ENCODE peak calls at places on chromosome 18, in nine cellular contexts. M is right cardiac atrium; H is CD8-positive, alpha-beta memory T cell; U is PC-3; F is fibroblast of pulmonary artery; X is heart left ventricle; Z is GM12865; T is fibroblast of mammary gland; R is NB4. A is an unnamed sample.

GRCh38 chr18:54269924-54270844 is 867 bp downstream of the POLI start:
- DNase-seq in M (no peak), H (no peak), U (peak), F (peak), X (peak), Z (peak), T (peak), R (no peak), A (no peak)

GRCh38 chr18:38009335-38009734 is 443.7 kb upstream of the CELF4 start:
- DNase-seq in M (no peak), H (no peak), U (no peak), F (no peak), X (no peak), Z (no peak), T (no peak), R (no peak), A (no peak)

GRCh38 chr18:22868831-22869230 is 64.3 kb upstream of the RBBP8 start:
- DNase-seq in M (no peak), H (no peak), U (no peak), F (no peak), X (no peak), Z (no peak), T (no peak), R (no peak), A (no peak)

GRCh38 chr18:79321625-79322024 is 74.1 kb upstream of the NFATC1 start:
- DNase-seq in M (no peak), H (no peak), U (no peak), F (peak), X (no peak), Z (no peak), T (peak), R (no peak), A (no peak)

GRCh38 chr18:24992491-24992890 is 359.5 kb downstream of the ZNF521 start:
- DNase-seq in M (no peak), H (no peak), U (peak), F (no peak), X (no peak), Z (no peak), T (peak), R (no peak), A (no peak)

GRCh38 chr18:23336072-23336471 is 117.0 kb upstream of the RIOK3 start:
- DNase-seq in M (no peak), H (no peak), U (no peak), F (peak), X (no peak), Z (no peak), T (peak), R (no peak), A (no peak)

GRCh38 chr18:23433360-23433759 is 19.7 kb upstream of the RIOK3 start:
- DNase-seq in M (peak), H (no peak), U (no peak), F (no peak), X (peak), Z (no peak), T (no peak), R (no peak), A (no peak)

GRCh38 chr18:59629894-59630293 is 67.3 kb downstream of the CCBE1 start:
- DNase-seq in M (peak), H (no peak), U (no peak), F (peak), X (no peak), Z (no peak), T (peak), R (no peak), A (no peak)

GRCh38 chr18:58158008-58158407 is 114.0 kb downstream of the NEDD4L start:
- DNase-seq in M (no peak), H (no peak), U (no peak), F (no peak), X (no peak), Z (no peak), T (no peak), R (no peak), A (no peak)

GRCh38 chr18:57366528-57367081 is 14.2 kb downstream of the ST8SIA3 start:
- DNase-seq in M (no peak), H (no peak), U (no peak), F (no peak), X (no peak), Z (no peak), T (no peak), R (no peak), A (no peak)

GRCh38 chr18:48993586-48993985 is 42.8 kb upstream of the SMAD7 start:
- DNase-seq in M (no peak), H (no peak), U (peak), F (no peak), X (no peak), Z (no peak), T (peak), R (no peak), A (no peak)
- H3K4me3 ChIP-seq in M (no peak), H (no peak), U (no peak), F (no peak), X (no peak), Z (no peak), T (no peak), R (no peak), A (no peak)

DNA sequence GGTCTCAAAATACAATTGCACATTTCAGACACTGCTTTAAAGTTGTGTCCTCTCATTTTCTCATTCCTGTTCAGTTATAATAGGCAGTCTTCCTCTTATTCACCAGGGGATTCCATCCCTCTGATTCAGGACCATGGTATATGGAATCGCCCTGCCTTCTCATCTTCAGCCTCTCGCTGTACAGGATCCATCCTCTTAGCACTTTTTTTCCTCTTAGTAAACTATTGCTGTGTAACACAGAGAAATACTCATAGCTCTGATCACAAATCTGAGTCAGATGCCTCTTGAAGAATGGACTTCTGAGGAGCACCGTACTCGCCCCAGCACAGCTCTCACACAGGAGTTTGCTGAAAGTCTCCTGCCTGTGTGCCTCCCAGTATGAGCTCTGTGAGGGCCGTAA is 11.3 kb downstream of the RMP24 start:
- DNase-seq in M (no peak), H (no peak), U (no peak), F (no peak), X (no peak), Z (no peak), T (peak), R (no peak), A (no peak)
- H3K4me3 ChIP-seq in M (no peak), H (no peak), U (no peak), F (no peak), X (no peak), Z (no peak), T (no peak), R (no peak), A (no peak)

GRCh38 chr18:3554091-3554601 is 104.2 kb downstream of the TGIF1 start:
- DNase-seq in M (no peak), H (no peak), U (no peak), F (peak), X (no peak), Z (no peak), T (no peak), R (no peak), A (no peak)

GRCh38 chr18:3554811-3555427 is 104.9 kb downstream of the TGIF1 start:
- DNase-seq in M (no peak), H (no peak), U (no peak), F (no peak), X (no peak), Z (no peak), T (no peak), R (no peak), A (no peak)

GRCh38 chr18:3547891-3548615 is 98.1 kb downstream of the TGIF1 start:
- DNase-seq in M (no peak), H (no peak), U (no peak), F (no peak), X (no peak), Z (no peak), T (no peak), R (no peak), A (no peak)

GRCh38 chr18:3552305-3552704 is 102.3 kb downstream of the TGIF1 start:
- DNase-seq in M (no peak), H (no peak), U (no peak), F (no peak), X (no peak), Z (no peak), T (no peak), R (no peak), A (no peak)
- H3K4me3 ChIP-seq in M (no peak), H (no peak), U (no peak), F (no peak), X (no peak), Z (no peak), T (no peak), R (no peak), A (no peak)

GRCh38 chr18:50819727-50820378 is at the start of gene MRO:
- DNase-seq in M (peak), H (peak), U (peak), F (peak), X (peak), Z (peak), T (peak), R (peak), A (peak)

GRCh38 chr18:50820901-50821520 is 1.2 kb upstream of the MRO start:
- DNase-seq in M (no peak), H (no peak), U (no peak), F (no peak), X (no peak), Z (no peak), T (no peak), R (peak), A (no peak)

GRCh38 chr18:50817898-50818250 is 1.9 kb downstream of the MRO start:
- DNase-seq in M (no peak), H (no peak), U (no peak), F (peak), X (no peak), Z (no peak), T (peak), R (no peak), A (no peak)

GRCh38 chr18:50816767-50817166 is 3.0 kb downstream of the MRO start:
- DNase-seq in M (no peak), H (no peak), U (no peak), F (no peak), X (no peak), Z (peak), T (no peak), R (no peak), A (no peak)

GRCh38 chr18:50819027-50819726 is 639 bp downstream of the MRO start:
- DNase-seq in M (peak), H (no peak), U (peak), F (peak), X (peak), Z (no peak), T (peak), R (peak), A (no peak)
- H3K4me3 ChIP-seq in M (peak), H (peak), U (peak), F (peak), X (peak), Z (peak), T (peak), R (peak), A (peak)